ENCODE peak calls at places on chromosomes 2 and 18, in ten cellular contexts. R is AG09309, L is progenitor cell of endocrine pancreas, Q is tibial artery, H is B cell, P is neural crest cell, B is Peyer's patch, M is lower lobe of right lung, O is GM20000, K is AG04449. E is an unnamed sample.

GRCh38 chr2:224671731-224672130 is 44.4 kb downstream of the CCDC195 start:
- DNase-seq in M (no peak), B (no peak), R (no peak), K (no peak), L (no peak), H (no peak), P (no peak), O (no peak), Q (no peak), E (no peak)

GRCh38 chr2:102365763-102366162 is 10.2 kb downstream of the IL18R1 start:
- DNase-seq in P (no peak), Q (no peak), H (no peak), O (no peak), K (no peak), R (no peak), B (no peak), M (no peak), L (no peak), E (no peak)

GRCh38 chr2:219178377-219179175 is 501 bp downstream of the RETREG2 start:
- DNase-seq in R (no peak), M (peak), P (no peak), O (peak), H (no peak), L (no peak), Q (no peak), K (no peak), B (peak), E (peak)

GRCh38 chr2:5020451-5020850 is 671.7 kb upstream of the SOX11 start:
- DNase-seq in B (no peak), H (no peak), O (no peak), P (no peak), Q (no peak), K (no peak), R (no peak), L (no peak), M (no peak), E (no peak)

GRCh38 chr2:9481257-9481922 is 7.0 kb downstream of the IAH1 start:
- DNase-seq in B (no peak), L (no peak), O (no peak), P (no peak), Q (no peak), K (no peak), H (no peak), M (no peak), R (no peak), E (no peak)

GRCh38 chr2:221750317-221750716 is 178.2 kb upstream of the EPHA4 start:
- DNase-seq in L (no peak), H (no peak), B (no peak), R (no peak), M (no peak), K (no peak), Q (no peak), P (no peak), O (no peak), E (no peak)

GRCh38 chr2:10613263-10613662 is 76.5 kb downstream of the NOL10 start:
- DNase-seq in P (no peak), Q (no peak), O (no peak), B (no peak), R (no peak), K (no peak), M (no peak), H (no peak), L (no peak), E (no peak)

GRCh38 chr18:35203001-35203553 is 37.8 kb upstream of the ZNF397 start:
- DNase-seq in K (no peak), B (no peak), R (no peak), Q (no peak), P (no peak), H (no peak), L (no peak), O (no peak), M (no peak), E (no peak)

GRCh38 chr18:702957-703659 is 9.3 kb downstream of the ENOSF1 start:
- DNase-seq in B (no peak), Q (no peak), H (no peak), M (no peak), L (no peak), P (no peak), K (peak), O (no peak), R (peak), E (no peak)

GRCh38 chr2:41736105-41736567 is 311.7 kb upstream of the PKDCC start:
- DNase-seq in K (no peak), Q (no peak), B (no peak), H (peak), M (no peak), P (no peak), R (no peak), L (no peak), O (peak), E (no peak)

GRCh38 chr2:41990688-41991087 is 57.1 kb upstream of the PKDCC start:
- DNase-seq in H (no peak), O (no peak), L (no peak), B (no peak), R (no peak), Q (no peak), K (no peak), P (no peak), M (no peak), E (no peak)

GRCh38 chr18:12376034-12376717 is 851 bp downstream of the AFG3L2 start:
- DNase-seq in B (no peak), O (no peak), R (no peak), H (no peak), L (no peak), K (no peak), P (no peak), M (peak), Q (no peak), E (peak)

GRCh38 chr2:99692785-99693184 is 203.0 kb upstream of the REV1 start:
- DNase-seq in P (no peak), B (no peak), R (no peak), O (no peak), Q (no peak), M (no peak), H (no peak), K (no peak), L (no peak), E (no peak)

GRCh38 chr2:223042284-223042683 is 9.7 kb upstream of the KCNE4 start:
- DNase-seq in H (no peak), M (no peak), K (no peak), L (no peak), R (no peak), B (no peak), Q (no peak), O (no peak), P (no peak), E (no peak)

GRCh38 chr2:69601179-69601612 is 42.3 kb downstream of the AAK1 start:
- DNase-seq in Q (no peak), R (peak), M (no peak), B (no peak), O (no peak), P (no peak), K (peak), H (no peak), L (no peak), E (no peak)

GRCh38 chr18:3328522-3328921 is 66.6 kb downstream of the MYL12B start:
- DNase-seq in Q (no peak), K (no peak), B (no peak), H (no peak), R (no peak), P (no peak), O (no peak), M (no peak), L (no peak), E (no peak)

GRCh38 chr18:58338961-58339722 is 289.7 kb downstream of the ALPK2 start:
- DNase-seq in O (no peak), P (peak), L (peak), M (no peak), H (no peak), R (no peak), B (no peak), K (no peak), Q (no peak), E (peak)

DNA sequence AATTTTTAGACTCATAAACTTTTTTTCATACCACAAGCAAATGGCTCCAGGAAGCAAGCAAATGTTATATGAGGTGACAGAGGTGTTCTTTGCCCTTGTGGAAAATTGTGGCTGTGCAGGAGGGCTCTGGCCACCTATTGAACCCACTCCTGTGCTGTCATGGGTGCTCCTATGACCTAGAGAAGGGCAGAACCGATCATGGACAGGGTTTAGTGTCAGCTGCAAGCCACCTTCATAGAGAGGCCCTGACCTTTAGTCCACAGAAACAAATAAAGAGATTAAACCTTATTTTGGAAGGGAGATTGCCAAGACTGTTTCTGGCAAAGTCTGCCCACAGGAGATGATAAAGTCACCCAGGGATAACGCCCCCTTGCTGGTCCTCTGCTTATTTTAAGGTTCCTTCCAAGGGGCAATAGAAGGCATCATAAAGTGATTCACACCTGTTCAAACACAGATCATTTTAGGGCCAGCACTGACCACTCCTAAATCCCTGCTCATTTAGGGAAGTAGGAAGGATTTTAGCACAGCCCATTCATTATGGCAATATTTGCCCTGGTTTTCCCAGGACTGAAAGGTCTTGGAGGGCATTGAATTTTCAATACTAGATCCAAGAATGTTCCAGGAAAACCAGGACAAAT is 26.1 kb upstream of the STAT4 start:
- DNase-seq in O (no peak), L (no peak), P (no peak), R (no peak), B (no peak), M (no peak), H (no peak), K (no peak), Q (no peak), E (no peak)
- TF ChIP-seq CTCF in O (no peak), L (no peak), P (no peak), R (no peak), B (peak), M (no peak), H (no peak), K (no peak), Q (no peak), E (no peak)

GRCh38 chr2:65277791-65278449 is 50.3 kb downstream of the ACTR2 start:
- DNase-seq in K (no peak), H (no peak), Q (no peak), O (no peak), L (no peak), B (no peak), R (no peak), P (no peak), M (peak), E (no peak)
- TF ChIP-seq CTCF in K (no peak), H (no peak), Q (no peak), O (no peak), L (no peak), B (no peak), R (peak), P (no peak), M (no peak), E (no peak)

GRCh38 chr2:90069290-90069894 is 1377.9 kb downstream of the RPIA start:
- DNase-seq in H (peak), R (no peak), Q (no peak), O (peak), K (no peak), B (no peak), P (no peak), L (peak), M (peak), E (peak)
- TF ChIP-seq CTCF in H (peak), R (peak), Q (no peak), O (peak), K (peak), B (peak), P (peak), L (peak), M (peak), E (peak)

GRCh38 chr2:172395503-172395902 is 31.9 kb upstream of the ITGA6 start:
- DNase-seq in K (no peak), R (no peak), H (no peak), Q (no peak), B (no peak), M (no peak), O (no peak), L (no peak), P (no peak), E (no peak)

GRCh38 chr2:172397136-172397825 is 30.1 kb upstream of the ITGA6 start:
- DNase-seq in K (no peak), M (no peak), Q (no peak), H (no peak), R (peak), O (no peak), L (no peak), P (no peak), B (no peak), E (no peak)

GRCh38 chr2:172399765-172400164 is 27.6 kb upstream of the ITGA6 start:
- DNase-seq in M (no peak), Q (no peak), P (no peak), L (no peak), H (no peak), O (no peak), R (no peak), K (no peak), B (no peak), E (no peak)

GRCh38 chr2:172402184-172402583 is 25.2 kb upstream of the ITGA6 start:
- DNase-seq in L (no peak), R (no peak), O (no peak), M (no peak), Q (no peak), K (no peak), H (no peak), P (no peak), B (no peak), E (no peak)

GRCh38 chr2:172398444-172398843 is 28.9 kb upstream of the ITGA6 start:
- DNase-seq in K (no peak), R (no peak), B (no peak), P (no peak), H (no peak), M (no peak), L (no peak), Q (no peak), O (no peak), E (no peak)
- TF ChIP-seq CTCF in K (no peak), R (no peak), B (peak), P (no peak), H (no peak), M (no peak), L (no peak), Q (no peak), O (no peak), E (no peak)